ENCODE peak calls at places on chromosomes 4 and X, in four cellular contexts. L, E, B and H are unnamed samples.

GRCh38 chrX:30302957-30303356 is 6.2 kb downstream of the NR0B1 start:
- DNase-seq in L (no peak), E (no peak), B (no peak), H (no peak)

GRCh38 chrX:65581661-65582339 is 47.2 kb upstream of the LAS1L start:
- DNase-seq in L (peak; percentile 26), E (peak; percentile 60), B (no peak), H (peak; percentile 45)

GRCh38 chr4:76198411-76199237 is 15.0 kb downstream of the SCARB2 start:
- DNase-seq in L (no peak), E (peak; percentile 27), B (peak; percentile 87), H (no peak)

GRCh38 chr4:84336964-84337705 is 162.0 kb downstream of the NKX6-1 start:
- DNase-seq in L (no peak), E (no peak), B (no peak), H (no peak)

GRCh38 chrX:45669715-45670360 is 469.2 kb upstream of the DIPK2B start:
- DNase-seq in L (no peak), E (no peak), B (no peak), H (no peak)

GRCh38 chrX:31199051-31199769 is 127.4 kb upstream of the FTHL17 start:
- DNase-seq in L (no peak), E (no peak), B (no peak), H (no peak)

GRCh38 chrX:27765718-27766117 is 42.1 kb upstream of the MAGEB10 start:
- DNase-seq in L (no peak), E (no peak), B (no peak), H (no peak)

GRCh38 chr4:124499266-124499665 is 213.3 kb downstream of the ANKRD50 start:
- DNase-seq in L (no peak), E (no peak), B (no peak), H (no peak)

DNA sequence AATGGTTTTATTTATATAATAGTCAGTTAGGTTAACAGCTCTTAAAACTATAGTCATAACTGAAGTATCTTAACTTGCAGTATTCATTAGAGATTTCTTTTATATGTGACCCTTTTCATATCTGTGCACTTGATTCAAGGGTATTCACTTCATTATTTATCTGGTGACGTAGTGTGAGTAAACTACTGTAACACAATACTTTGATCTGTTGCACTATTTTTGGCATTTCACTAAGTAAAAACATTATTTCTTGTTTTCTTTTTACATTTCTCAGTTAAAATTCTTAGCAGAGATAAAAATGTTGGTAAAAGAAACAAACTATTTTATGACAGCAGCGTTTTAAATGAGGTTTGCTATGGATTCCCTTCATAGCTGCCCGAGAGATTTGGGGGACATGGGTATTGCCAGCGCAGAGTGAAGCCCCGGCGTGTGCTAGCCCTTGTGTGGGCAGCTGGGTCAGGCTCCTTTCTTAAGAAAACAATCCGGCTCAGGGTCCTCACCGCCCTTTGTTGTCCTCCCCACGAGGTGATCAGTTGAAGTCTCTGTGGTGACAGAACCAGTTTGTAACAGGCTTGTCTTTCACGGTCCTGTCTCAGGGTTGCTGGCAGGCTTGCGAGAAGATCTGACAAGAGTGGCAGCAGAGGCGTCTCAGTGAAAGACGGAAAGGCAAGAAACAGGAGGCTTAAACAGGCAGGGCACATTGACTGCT is 293.4 kb downstream of the BMPR1B start:
- DNase-seq in L (no peak), E (no peak), B (no peak), H (peak; percentile 14)
- TF ChIP-seq CREM in L (no peak), E (no peak), B (no peak), H (no peak)

DNA sequence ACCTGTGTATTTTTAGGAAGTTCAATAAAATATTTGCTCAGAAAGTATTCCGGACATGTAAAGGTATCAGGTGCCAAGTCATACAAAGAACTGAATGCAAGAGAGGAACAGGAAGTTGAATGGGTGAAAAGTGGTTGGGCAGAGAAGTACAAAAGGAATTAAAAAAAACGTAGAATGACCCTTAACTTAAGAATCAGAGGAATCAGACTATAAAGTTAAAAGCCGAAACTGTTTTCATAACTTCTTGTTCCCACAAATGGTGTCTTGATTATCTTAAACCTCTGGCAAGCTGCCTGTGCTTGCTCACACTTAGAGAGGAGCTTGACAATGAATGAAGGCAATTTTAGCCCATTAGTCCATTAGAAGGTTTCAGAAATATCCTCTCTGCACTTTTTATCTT is 81.6 kb upstream of the HHIP start:
- DNase-seq in L (no peak), E (no peak), B (no peak), H (no peak)
- TF ChIP-seq CREM in L (no peak), E (no peak), B (no peak), H (no peak)

GRCh38 chrX:25016938-25017598 is 1.3 kb upstream of the ARX start:
- DNase-seq in L (no peak), E (no peak), B (no peak), H (no peak)
- TF ChIP-seq CREM in L (no peak), E (no peak), B (no peak), H (no peak)

GRCh38 chr4:101441446-101441845 is 94.1 kb upstream of the PPP3CA start:
- DNase-seq in L (no peak), E (no peak), B (no peak), H (no peak)
- TF ChIP-seq CREM in L (no peak), E (no peak), B (no peak), H (no peak)